ENCODE peak calls at places on chromosomes 12 and 14, in eight cellular contexts. One of them, this sample, is unnamed.

GRCh38 chr12:8860165-8860961 is 37.9 kb downstream of the A2ML1 start:
- DNase-seq in spleen: no peak
- DNase-seq in activated CD4-positive, alpha-beta T cell treated with anti-CD3 and anti-CD28 coated beads, Interleukin-2, amount 50 U/mL, for 1 hour: peak
- DNase-seq in nucleus accumbens: peak
- DNase-seq in neuronal stem cell: peak
- DNase-seq in foreskin keratinocyte: peak
- DNase-seq in CD8-positive, alpha-beta T cell: peak
- DNase-seq in T-helper 9 cell: peak
- DNase-seq in this sample: no peak

GRCh38 chr12:119938049-119938667 is 50.9 kb upstream of the BICDL1 start:
- DNase-seq in spleen: no peak
- DNase-seq in activated CD4-positive, alpha-beta T cell treated with anti-CD3 and anti-CD28 coated beads, Interleukin-2, amount 50 U/mL, for 1 hour: peak
- DNase-seq in nucleus accumbens: peak
- DNase-seq in neuronal stem cell: peak
- DNase-seq in foreskin keratinocyte: peak
- DNase-seq in CD8-positive, alpha-beta T cell: peak
- DNase-seq in T-helper 9 cell: peak
- DNase-seq in this sample: no peak

GRCh38 chr12:24138041-24138440 is 188.6 kb upstream of the SOX5 start:
- DNase-seq in spleen: no peak
- DNase-seq in activated CD4-positive, alpha-beta T cell treated with anti-CD3 and anti-CD28 coated beads, Interleukin-2, amount 50 U/mL, for 1 hour: no peak
- DNase-seq in nucleus accumbens: no peak
- DNase-seq in neuronal stem cell: no peak
- DNase-seq in foreskin keratinocyte: no peak
- DNase-seq in CD8-positive, alpha-beta T cell: no peak
- DNase-seq in T-helper 9 cell: no peak
- DNase-seq in this sample: no peak

GRCh38 chr12:102643871-102644551 is 163.6 kb upstream of the IGF1 start:
- DNase-seq in spleen: no peak
- DNase-seq in activated CD4-positive, alpha-beta T cell treated with anti-CD3 and anti-CD28 coated beads, Interleukin-2, amount 50 U/mL, for 1 hour: no peak
- DNase-seq in nucleus accumbens: no peak
- DNase-seq in neuronal stem cell: no peak
- DNase-seq in foreskin keratinocyte: no peak
- DNase-seq in CD8-positive, alpha-beta T cell: no peak
- DNase-seq in T-helper 9 cell: no peak
- DNase-seq in this sample: no peak

GRCh38 chr14:89899917-89900680 is 54.4 kb downstream of the EFCAB11 start:
- DNase-seq in spleen: no peak
- DNase-seq in activated CD4-positive, alpha-beta T cell treated with anti-CD3 and anti-CD28 coated beads, Interleukin-2, amount 50 U/mL, for 1 hour: no peak
- DNase-seq in nucleus accumbens: no peak
- DNase-seq in neuronal stem cell: no peak
- DNase-seq in foreskin keratinocyte: peak
- DNase-seq in CD8-positive, alpha-beta T cell: no peak
- DNase-seq in T-helper 9 cell: no peak
- DNase-seq in this sample: no peak

GRCh38 chr12:6384499-6385436 is 806 bp downstream of the LTBR start:
- DNase-seq in spleen: no peak
- DNase-seq in activated CD4-positive, alpha-beta T cell treated with anti-CD3 and anti-CD28 coated beads, Interleukin-2, amount 50 U/mL, for 1 hour: no peak
- DNase-seq in nucleus accumbens: no peak
- DNase-seq in neuronal stem cell: no peak
- DNase-seq in foreskin keratinocyte: no peak
- DNase-seq in CD8-positive, alpha-beta T cell: no peak
- DNase-seq in T-helper 9 cell: no peak
- DNase-seq in this sample: no peak

GRCh38 chr14:89425931-89426330 is 8.9 kb upstream of the FOXN3 start:
- DNase-seq in spleen: no peak
- DNase-seq in activated CD4-positive, alpha-beta T cell treated with anti-CD3 and anti-CD28 coated beads, Interleukin-2, amount 50 U/mL, for 1 hour: no peak
- DNase-seq in nucleus accumbens: no peak
- DNase-seq in neuronal stem cell: no peak
- DNase-seq in foreskin keratinocyte: peak
- DNase-seq in CD8-positive, alpha-beta T cell: no peak
- DNase-seq in T-helper 9 cell: no peak
- DNase-seq in this sample: no peak

GRCh38 chr14:78170203-78170602 is at the start of gene NRXN3:
- DNase-seq in spleen: no peak
- DNase-seq in activated CD4-positive, alpha-beta T cell treated with anti-CD3 and anti-CD28 coated beads, Interleukin-2, amount 50 U/mL, for 1 hour: no peak
- DNase-seq in nucleus accumbens: peak
- DNase-seq in neuronal stem cell: peak
- DNase-seq in foreskin keratinocyte: no peak
- DNase-seq in CD8-positive, alpha-beta T cell: no peak
- DNase-seq in T-helper 9 cell: no peak
- DNase-seq in this sample: no peak

GRCh38 chr12:3046441-3047200 is 30.6 kb upstream of the TSPAN9 start:
- DNase-seq in spleen: peak
- DNase-seq in activated CD4-positive, alpha-beta T cell treated with anti-CD3 and anti-CD28 coated beads, Interleukin-2, amount 50 U/mL, for 1 hour: no peak
- DNase-seq in nucleus accumbens: no peak
- DNase-seq in neuronal stem cell: no peak
- DNase-seq in foreskin keratinocyte: no peak
- DNase-seq in CD8-positive, alpha-beta T cell: no peak
- DNase-seq in T-helper 9 cell: no peak
- DNase-seq in this sample: peak

GRCh38 chr14:68929623-68930307 is 49.3 kb downstream of the ACTN1 start:
- DNase-seq in spleen: no peak
- DNase-seq in activated CD4-positive, alpha-beta T cell treated with anti-CD3 and anti-CD28 coated beads, Interleukin-2, amount 50 U/mL, for 1 hour: no peak
- DNase-seq in nucleus accumbens: no peak
- DNase-seq in neuronal stem cell: no peak
- DNase-seq in foreskin keratinocyte: no peak
- DNase-seq in CD8-positive, alpha-beta T cell: no peak
- DNase-seq in T-helper 9 cell: no peak
- DNase-seq in this sample: peak

GRCh38 chr12:108430245-108430644 is 84.8 kb upstream of the FICD start:
- DNase-seq in spleen: no peak
- DNase-seq in activated CD4-positive, alpha-beta T cell treated with anti-CD3 and anti-CD28 coated beads, Interleukin-2, amount 50 U/mL, for 1 hour: no peak
- DNase-seq in nucleus accumbens: no peak
- DNase-seq in neuronal stem cell: no peak
- DNase-seq in foreskin keratinocyte: no peak
- DNase-seq in CD8-positive, alpha-beta T cell: no peak
- DNase-seq in T-helper 9 cell: no peak
- DNase-seq in this sample: no peak

GRCh38 chr12:115752913-115753726 is 524.4 kb downstream of the MED13L start:
- DNase-seq in spleen: no peak
- DNase-seq in activated CD4-positive, alpha-beta T cell treated with anti-CD3 and anti-CD28 coated beads, Interleukin-2, amount 50 U/mL, for 1 hour: no peak
- DNase-seq in nucleus accumbens: peak
- DNase-seq in neuronal stem cell: peak
- DNase-seq in foreskin keratinocyte: peak
- DNase-seq in CD8-positive, alpha-beta T cell: no peak
- DNase-seq in T-helper 9 cell: no peak
- DNase-seq in this sample: no peak

GRCh38 chr12:116529048-116529447 is 30.1 kb upstream of the MAP1LC3B2 start:
- DNase-seq in spleen: no peak
- DNase-seq in activated CD4-positive, alpha-beta T cell treated with anti-CD3 and anti-CD28 coated beads, Interleukin-2, amount 50 U/mL, for 1 hour: no peak
- DNase-seq in nucleus accumbens: no peak
- DNase-seq in neuronal stem cell: no peak
- DNase-seq in foreskin keratinocyte: no peak
- DNase-seq in CD8-positive, alpha-beta T cell: no peak
- DNase-seq in T-helper 9 cell: no peak
- DNase-seq in this sample: no peak

GRCh38 chr12:41034686-41035085 is 153.4 kb upstream of the PDZRN4 start:
- DNase-seq in spleen: no peak
- DNase-seq in activated CD4-positive, alpha-beta T cell treated with anti-CD3 and anti-CD28 coated beads, Interleukin-2, amount 50 U/mL, for 1 hour: no peak
- DNase-seq in nucleus accumbens: no peak
- DNase-seq in neuronal stem cell: no peak
- DNase-seq in foreskin keratinocyte: peak
- DNase-seq in CD8-positive, alpha-beta T cell: no peak
- DNase-seq in T-helper 9 cell: no peak
- DNase-seq in this sample: no peak

GRCh38 chr12:106080111-106080732 is 58.5 kb downstream of the NUAK1 start:
- DNase-seq in spleen: no peak
- DNase-seq in activated CD4-positive, alpha-beta T cell treated with anti-CD3 and anti-CD28 coated beads, Interleukin-2, amount 50 U/mL, for 1 hour: no peak
- DNase-seq in nucleus accumbens: no peak
- DNase-seq in neuronal stem cell: peak
- DNase-seq in foreskin keratinocyte: no peak
- DNase-seq in CD8-positive, alpha-beta T cell: no peak
- DNase-seq in T-helper 9 cell: no peak
- DNase-seq in this sample: no peak

GRCh38 chr12:96302706-96303310 is 97.4 kb downstream of the CDK17 start:
- DNase-seq in spleen: no peak
- DNase-seq in activated CD4-positive, alpha-beta T cell treated with anti-CD3 and anti-CD28 coated beads, Interleukin-2, amount 50 U/mL, for 1 hour: no peak
- DNase-seq in nucleus accumbens: no peak
- DNase-seq in neuronal stem cell: no peak
- DNase-seq in foreskin keratinocyte: no peak
- DNase-seq in CD8-positive, alpha-beta T cell: no peak
- DNase-seq in T-helper 9 cell: no peak
- DNase-seq in this sample: no peak

This sample was measured in posterior vena cava.